ENCODE peak calls at places on chromosomes 11 and 22, in nine cellular contexts. N is right lobe of liver, L is hepatocyte, X is HFF-Myc, H is endothelial cell of umbilical vein, S is lung, W is psoas muscle, G is AG10803, K is body of pancreas. D is an unnamed sample.

GRCh38 chr11:120391854-120392253 is 55.6 kb downstream of the ARHGEF12 start:
- DNase-seq in N (no peak), L (peak), X (no peak), H (peak), S (no peak), W (no peak), G (no peak), K (no peak), D (no peak)

GRCh38 chr11:10934293-10934850 is 76.5 kb upstream of the ZBED5 start:
- DNase-seq in N (no peak), L (no peak), X (no peak), H (peak), S (no peak), W (no peak), G (no peak), K (no peak), D (no peak)

GRCh38 chr11:12182650-12183511 is 72.5 kb downstream of the MICAL2 start:
- DNase-seq in N (no peak), L (peak), X (peak), H (peak), S (peak), W (peak), G (peak), K (no peak), D (peak)

GRCh38 chr11:58740447-58740846 is 8.7 kb upstream of the GLYAT start:
- DNase-seq in N (no peak), L (no peak), X (no peak), H (no peak), S (no peak), W (no peak), G (no peak), K (no peak), D (no peak)

GRCh38 chr22:32476286-32476685 is 1.7 kb downstream of the FBXO7 start:
- DNase-seq in N (no peak), L (no peak), X (no peak), H (peak), S (no peak), W (no peak), G (no peak), K (no peak), D (no peak)

GRCh38 chr11:130070829-130071205 is 1.1 kb downstream of the APLP2 start:
- DNase-seq in N (peak), L (peak), X (no peak), H (no peak), S (peak), W (no peak), G (peak), K (peak), D (no peak)

GRCh38 chr11:82767123-82767522 is 33.5 kb upstream of the FAM181B start:
- DNase-seq in N (no peak), L (no peak), X (no peak), H (no peak), S (no peak), W (no peak), G (no peak), K (no peak), D (no peak)

GRCh38 chr11:35390737-35391682 is 28.3 kb downstream of the SLC1A2 start:
- DNase-seq in N (peak), L (peak), X (no peak), H (no peak), S (no peak), W (no peak), G (peak), K (peak), D (no peak)

GRCh38 chr22:50314455-50315288 is 7.2 kb upstream of the PLXNB2 start:
- DNase-seq in N (peak), L (peak), X (no peak), H (no peak), S (peak), W (peak), G (no peak), K (no peak), D (no peak)

GRCh38 chr11:77589521-77590193 is at the start of gene AQP11:
- DNase-seq in N (peak), L (peak), X (peak), H (peak), S (peak), W (peak), G (peak), K (peak), D (peak)

GRCh38 chr11:23555085-23555484 is 694.8 kb upstream of the CCDC179 start:
- DNase-seq in N (no peak), L (no peak), X (peak), H (peak), S (no peak), W (no peak), G (peak), K (no peak), D (no peak)

GRCh38 chr11:23556163-23556750 is 696.0 kb upstream of the CCDC179 start:
- DNase-seq in N (no peak), L (no peak), X (no peak), H (no peak), S (no peak), W (no peak), G (no peak), K (no peak), D (no peak)

GRCh38 chr11:23554002-23554401 is 693.7 kb upstream of the CCDC179 start:
- DNase-seq in N (no peak), L (no peak), X (no peak), H (no peak), S (no peak), W (no peak), G (no peak), K (no peak), D (no peak)
- TF ChIP-seq CTCF in N (peak), L (peak), X (no peak), H (no peak), S (no peak), W (no peak), G (peak), K (no peak), D (no peak)

DNA sequence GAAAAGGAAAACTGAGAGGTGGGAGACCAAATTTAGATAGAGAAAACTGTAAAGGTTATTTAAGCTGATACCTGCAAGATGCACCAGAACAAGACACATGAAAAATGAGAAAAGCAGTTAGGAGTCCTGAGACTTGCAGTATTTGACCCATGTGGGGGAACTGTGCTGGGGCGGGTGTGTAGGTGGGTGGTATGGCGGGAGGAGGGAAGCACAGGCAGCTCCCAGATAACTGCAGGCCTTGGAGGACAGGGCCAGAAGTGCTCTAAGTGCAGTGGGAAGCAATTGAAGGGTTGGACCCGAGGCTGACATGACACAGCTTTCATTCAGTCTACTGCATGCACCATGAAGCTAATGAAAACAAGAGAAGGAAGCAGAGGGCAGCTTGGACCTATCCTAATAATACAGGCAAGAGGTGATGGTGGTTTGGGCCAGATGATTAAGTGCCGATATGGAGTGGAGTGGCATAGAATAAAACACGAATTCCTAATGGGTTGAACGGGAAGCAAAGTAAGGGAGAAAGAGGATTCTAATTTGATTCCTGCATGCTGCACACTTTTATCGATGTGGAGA is 48.0 kb upstream of the ANO3 start:
- DNase-seq in N (no peak), L (no peak), X (no peak), H (no peak), S (no peak), W (no peak), G (no peak), K (no peak), D (no peak)
- H3K4me3 ChIP-seq in N (peak), L (peak), X (peak), H (no peak), S (no peak), W (no peak), G (peak), K (no peak), D (no peak)

GRCh38 chr11:79428406-79428805 is 12.4 kb downstream of the TENM4 start:
- DNase-seq in N (no peak), L (no peak), X (no peak), H (no peak), S (no peak), W (no peak), G (no peak), K (no peak), D (no peak)

GRCh38 chr11:79431535-79431934 is 9.3 kb downstream of the TENM4 start:
- DNase-seq in N (no peak), L (no peak), X (no peak), H (no peak), S (no peak), W (no peak), G (no peak), K (no peak), D (no peak)

GRCh38 chr11:79427126-79427525 is 13.7 kb downstream of the TENM4 start:
- DNase-seq in N (no peak), L (no peak), X (no peak), H (no peak), S (no peak), W (no peak), G (no peak), K (no peak), D (no peak)

GRCh38 chr11:79434263-79434662 is 6.6 kb downstream of the TENM4 start:
- DNase-seq in N (no peak), L (no peak), X (no peak), H (no peak), S (no peak), W (no peak), G (no peak), K (no peak), D (no peak)

DNA sequence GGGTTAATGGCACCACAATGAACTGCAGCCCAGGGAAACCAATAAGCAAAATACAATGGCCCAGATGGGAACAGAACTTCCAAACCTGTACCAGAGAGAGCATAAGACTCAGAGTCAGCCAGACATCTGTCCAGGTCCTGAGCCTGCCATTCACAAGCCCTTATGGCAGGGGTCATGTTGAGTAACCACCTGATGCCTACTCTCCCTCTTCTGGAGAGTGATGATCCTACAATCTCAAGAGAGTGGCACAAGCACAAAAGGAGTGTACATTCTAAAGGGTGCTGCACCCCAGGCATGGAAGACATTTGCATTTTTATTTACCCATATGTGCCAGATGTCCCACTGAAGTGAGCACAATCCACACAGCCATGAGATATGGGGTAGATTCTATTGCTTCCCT is 10.6 kb downstream of the TENM4 start:
- DNase-seq in N (no peak), L (no peak), X (no peak), H (no peak), S (no peak), W (no peak), G (no peak), K (no peak), D (no peak)
- TF ChIP-seq CTCF in N (no peak), L (no peak), X (no peak), H (no peak), S (no peak), W (no peak), G (no peak), K (no peak), D (no peak)

GRCh38 chr11:19844012-19844411 is 131.4 kb downstream of the NAV2 start:
- DNase-seq in N (no peak), L (no peak), X (no peak), H (no peak), S (no peak), W (no peak), G (no peak), K (no peak), D (no peak)

GRCh38 chr11:19844806-19845205 is 132.2 kb downstream of the NAV2 start:
- DNase-seq in N (no peak), L (no peak), X (no peak), H (peak), S (no peak), W (no peak), G (no peak), K (no peak), D (no peak)

GRCh38 chr11:19843106-19843505 is 130.5 kb downstream of the NAV2 start:
- DNase-seq in N (no peak), L (no peak), X (no peak), H (no peak), S (no peak), W (no peak), G (no peak), K (no peak), D (no peak)

GRCh38 chr11:19846654-19847330 is 134.2 kb downstream of the NAV2 start:
- DNase-seq in N (no peak), L (no peak), X (no peak), H (no peak), S (no peak), W (no peak), G (peak), K (no peak), D (no peak)

GRCh38 chr11:19845633-19846032 is 133.0 kb downstream of the NAV2 start:
- DNase-seq in N (no peak), L (no peak), X (no peak), H (no peak), S (no peak), W (no peak), G (no peak), K (no peak), D (no peak)
- H3K4me3 ChIP-seq in N (no peak), L (no peak), X (no peak), H (no peak), S (no peak), W (no peak), G (no peak), K (no peak), D (no peak)

GRCh38 chr11:69403556-69404215 is 77.8 kb upstream of the LINC01488 start:
- DNase-seq in N (no peak), L (peak), X (no peak), H (no peak), S (no peak), W (no peak), G (peak), K (no peak), D (peak)
- TF ChIP-seq CTCF in N (no peak), L (no peak), X (no peak), H (no peak), S (no peak), W (no peak), G (no peak), K (no peak), D (no peak)

DNA sequence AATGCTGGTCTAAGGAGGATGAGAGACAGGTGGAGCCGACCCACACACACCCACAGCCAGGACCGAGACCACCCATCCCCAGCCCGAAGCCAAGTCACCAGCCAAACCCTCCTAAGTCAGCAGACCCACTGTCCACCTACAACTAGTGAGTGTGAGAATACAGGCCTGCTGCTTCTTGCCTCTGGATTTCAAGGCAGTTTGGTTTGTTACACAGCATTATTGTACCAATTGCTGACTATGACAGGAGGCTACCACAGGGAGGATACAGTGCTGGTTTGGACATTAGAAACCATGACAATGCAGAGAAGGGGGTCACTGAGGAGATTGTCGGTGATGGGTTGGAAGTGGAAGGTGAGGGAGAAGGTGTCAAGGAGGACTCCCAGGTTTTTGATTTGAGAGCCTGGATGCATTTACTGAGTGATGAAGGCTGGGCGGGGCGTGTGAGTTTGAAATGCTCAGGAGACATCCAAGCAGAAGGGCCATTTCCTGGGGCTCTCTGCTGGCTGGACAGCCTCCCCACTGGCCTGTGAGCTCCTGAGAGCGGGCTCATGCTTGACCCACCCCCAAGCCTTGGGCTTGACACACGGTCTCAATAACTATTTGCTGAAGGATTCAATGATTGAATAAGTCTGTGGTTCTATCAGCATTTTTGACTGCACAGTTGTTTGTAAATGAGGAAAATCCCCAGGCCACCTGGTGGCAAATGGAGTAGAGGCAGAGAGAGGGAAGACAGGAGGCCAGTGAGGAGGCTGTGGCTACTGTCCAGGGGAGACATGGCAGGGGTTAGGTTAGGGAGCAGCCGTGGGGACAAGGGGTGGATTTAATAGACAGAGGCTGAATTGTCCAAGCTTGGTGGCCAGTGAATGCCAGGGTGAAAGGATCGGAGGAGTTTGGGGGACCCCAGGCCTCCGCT is 9.4 kb upstream of the SSTR3 start:
- DNase-seq in N (no peak), L (no peak), X (no peak), H (no peak), S (no peak), W (no peak), G (no peak), K (no peak), D (no peak)
- H3K4me3 ChIP-seq in N (no peak), L (no peak), X (no peak), H (no peak), S (no peak), W (no peak), G (no peak), K (no peak), D (no peak)

GRCh38 chr22:21641417-21641794 is 696 bp upstream of the SDF2L1 start:
- DNase-seq in N (peak), L (peak), X (no peak), H (peak), S (peak), W (peak), G (peak), K (peak), D (no peak)
- TF ChIP-seq CTCF in N (peak), L (peak), X (peak), H (peak), S (peak), W (peak), G (peak), K (peak), D (peak)

DNA sequence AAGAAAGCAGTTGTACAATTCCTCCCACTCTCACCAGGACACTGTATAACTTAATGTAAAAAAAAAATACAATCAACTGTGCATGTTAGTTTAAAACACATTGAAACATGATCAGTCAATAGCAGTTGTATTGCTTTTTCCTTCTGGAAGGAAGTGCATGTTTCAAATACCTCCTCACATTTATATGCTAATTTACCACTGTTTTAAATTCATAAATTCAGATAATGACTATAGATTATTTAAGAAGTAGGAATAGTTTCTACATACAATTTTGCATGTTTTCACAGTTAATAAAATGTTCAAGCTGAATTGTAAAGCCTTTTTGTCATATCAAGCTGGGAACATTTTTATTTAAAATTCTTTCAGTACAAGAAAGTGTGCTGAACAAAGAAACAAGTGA is 3.3 kb downstream of the GRIA4 start:
- DNase-seq in N (no peak), L (no peak), X (no peak), H (no peak), S (no peak), W (no peak), G (no peak), K (no peak), D (no peak)
- H3K4me3 ChIP-seq in N (no peak), L (no peak), X (no peak), H (no peak), S (no peak), W (no peak), G (no peak), K (no peak), D (no peak)

D was measured in AG09309.